ENCODE peak calls at places on chromosome 17, in five cellular contexts. C is GM23248, P is DND-41, Y is neural progenitor cell, H is fibroblast of lung. Z is an unnamed sample.
A peak's percentile ranks its signal among the peaks of the same experiment; 100 is the strongest.

GRCh38 chr17:6427284-6427781 is 7.6 kb downstream of the AIPL1 start:
- DNase-seq in C (peak; percentile 64), P (peak; percentile 77), Y (no peak), H (peak; percentile 62), Z (peak; percentile 35)

GRCh38 chr17:74543891-74544760 is 1.8 kb downstream of the CD300C start:
- DNase-seq in C (no peak), P (no peak), Y (no peak), H (no peak), Z (no peak)

GRCh38 chr17:20155258-20156195 is 146.4 kb downstream of the SPECC1 start:
- DNase-seq in C (peak; percentile 83), P (peak; percentile 96), Y (peak; percentile 100), H (peak; percentile 99), Z (peak; percentile 99)

GRCh38 chr17:29709861-29710849 is 87.4 kb upstream of the CORO6 start:
- DNase-seq in C (peak; percentile 65), P (no peak), Y (no peak), H (peak; percentile 13), Z (no peak)

GRCh38 chr17:30519707-30520106 is 42.5 kb downstream of the GOSR1 start:
- DNase-seq in C (peak; percentile 95), P (no peak), Y (no peak), H (peak; percentile 94), Z (peak; percentile 62)

GRCh38 chr17:33080091-33080490 is 88.4 kb downstream of the SPACA3 start:
- DNase-seq in C (no peak), P (no peak), Y (no peak), H (no peak), Z (no peak)

GRCh38 chr17:38701504-38702165 is 3.4 kb upstream of the MLLT6 start:
- DNase-seq in C (peak; percentile 64), P (peak; percentile 35), Y (no peak), H (peak; percentile 26), Z (peak; percentile 57)

GRCh38 chr17:45408611-45409421 is 23.9 kb downstream of the ARHGAP27 start:
- DNase-seq in C (no peak), P (no peak), Y (no peak), H (no peak), Z (no peak)

GRCh38 chr17:1803280-1803679 is 26.4 kb downstream of the SMYD4 start:
- DNase-seq in C (no peak), P (no peak), Y (no peak), H (no peak), Z (no peak)

GRCh38 chr17:73474370-73474988 is 162.7 kb upstream of the CDC42EP4 start:
- DNase-seq in C (peak; percentile 74), P (peak; percentile 6), Y (no peak), H (peak; percentile 61), Z (peak; percentile 75)

GRCh38 chr17:22411185-22411784 is 719.0 kb downstream of the KCNJ18 start:
- DNase-seq in C (no peak), P (no peak), Y (no peak), H (no peak), Z (no peak)
- H3K9me3 ChIP-seq in C (no peaks in the 10 kb centered on the region), P (peaks cover 29% of the 10 kb centered on the region), Y (peaks cover 5% of the 10 kb centered on the region), H (no peaks in the 10 kb centered on the region), Z (peaks cover 40% of the 10 kb centered on the region)

GRCh38 chr17:17964710-17965109 is 7.5 kb downstream of the TOM1L2 start:
- DNase-seq in C (no peak), P (no peak), Y (no peak), H (no peak), Z (no peak)

GRCh38 chr17:17963066-17963465 is 9.1 kb downstream of the TOM1L2 start:
- DNase-seq in C (no peak), P (no peak), Y (no peak), H (no peak), Z (no peak)

GRCh38 chr17:17963694-17964436 is 8.3 kb downstream of the TOM1L2 start:
- DNase-seq in C (no peak), P (no peak), Y (no peak), H (no peak), Z (no peak)

GRCh38 chr17:17965152-17965721 is 7.0 kb downstream of the TOM1L2 start:
- DNase-seq in C (no peak), P (no peak), Y (no peak), H (no peak), Z (no peak)

GRCh38 chr17:17966399-17966798 is 5.8 kb downstream of the TOM1L2 start:
- DNase-seq in C (no peak), P (no peak), Y (no peak), H (no peak), Z (no peak)
- H3K79me2 ChIP-seq in C (peaks cover 100% of the 10 kb centered on the region), P (peaks cover 14% of the 10 kb centered on the region), Y (no peaks in the 10 kb centered on the region), H (peaks cover 69% of the 10 kb centered on the region), Z (peaks cover 95% of the 10 kb centered on the region)

DNA sequence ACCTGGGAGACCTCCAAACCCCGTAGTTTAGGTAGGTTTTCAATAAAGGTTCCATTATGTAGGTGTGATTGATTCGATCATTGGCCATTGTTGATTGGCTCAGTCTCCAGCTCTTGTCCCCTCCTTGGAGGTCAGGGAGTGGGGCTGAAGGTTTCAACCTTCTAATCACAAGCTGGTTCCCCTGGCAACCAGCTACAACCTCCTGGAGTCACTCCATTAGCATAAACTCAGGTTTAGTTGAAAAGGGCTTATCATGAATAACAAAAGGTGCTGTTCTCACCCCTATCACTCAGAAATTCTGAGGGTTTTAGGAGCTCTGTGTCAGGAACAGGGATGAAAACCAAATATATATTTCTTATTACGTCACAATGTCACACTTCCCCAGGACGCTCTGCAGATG is 28.5 kb downstream of the TMEM132E start:
- DNase-seq in C (no peak), P (no peak), Y (no peak), H (no peak), Z (no peak)
- H3K4me2 ChIP-seq in C (no peak overlapping the region), P (no peak overlapping the region), Y (no peak overlapping the region), H (no peak overlapping the region), Z (no peak overlapping the region)

GRCh38 chr17:83203472-83204221 is 124.2 kb downstream of the METRNL start:
- DNase-seq in C (peak; percentile 44), P (peak; percentile 3), Y (no peak), H (no peak), Z (no peak)
- H3K9me3 ChIP-seq in C (no peaks in the 10 kb centered on the region), P (no peaks in the 10 kb centered on the region), Y (no peaks in the 10 kb centered on the region), H (no peaks in the 10 kb centered on the region), Z (no peaks in the 10 kb centered on the region)

GRCh38 chr17:62032480-62032879 is 32.6 kb downstream of the MED13 start:
- DNase-seq in C (no peak), P (no peak), Y (no peak), H (no peak), Z (no peak)

GRCh38 chr17:62038248-62038647 is 26.8 kb downstream of the MED13 start:
- DNase-seq in C (no peak), P (no peak), Y (no peak), H (no peak), Z (no peak)

GRCh38 chr17:62030264-62030663 is 34.8 kb downstream of the MED13 start:
- DNase-seq in C (no peak), P (no peak), Y (no peak), H (no peak), Z (no peak)

DNA sequence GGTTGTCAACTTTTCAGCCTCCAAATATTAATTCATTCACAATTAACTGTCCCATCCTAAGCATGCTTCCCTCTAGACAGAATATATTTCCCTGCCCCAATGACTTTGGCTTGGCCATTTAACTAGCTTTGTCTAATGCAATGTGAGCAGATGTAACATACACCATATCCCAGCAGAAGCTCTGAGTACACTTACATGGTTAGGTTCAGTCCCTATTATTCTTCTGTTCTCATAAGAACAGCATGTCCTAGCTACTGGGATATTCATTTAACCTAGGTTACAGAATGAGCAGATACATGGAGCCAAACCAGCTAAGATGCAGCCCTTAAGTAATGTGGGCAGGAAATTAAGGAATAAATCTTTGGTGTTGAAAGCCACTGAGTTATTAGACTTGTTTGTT is 31.8 kb downstream of the MED13 start:
- DNase-seq in C (no peak), P (no peak), Y (no peak), H (no peak), Z (no peak)
- H3K79me2 ChIP-seq in C (peaks cover 98% of the 10 kb centered on the region), P (peaks cover 60% of the 10 kb centered on the region), Y (peaks cover 88% of the 10 kb centered on the region), H (peaks cover 9% of the 10 kb centered on the region), Z (peaks cover 52% of the 10 kb centered on the region)

DNA sequence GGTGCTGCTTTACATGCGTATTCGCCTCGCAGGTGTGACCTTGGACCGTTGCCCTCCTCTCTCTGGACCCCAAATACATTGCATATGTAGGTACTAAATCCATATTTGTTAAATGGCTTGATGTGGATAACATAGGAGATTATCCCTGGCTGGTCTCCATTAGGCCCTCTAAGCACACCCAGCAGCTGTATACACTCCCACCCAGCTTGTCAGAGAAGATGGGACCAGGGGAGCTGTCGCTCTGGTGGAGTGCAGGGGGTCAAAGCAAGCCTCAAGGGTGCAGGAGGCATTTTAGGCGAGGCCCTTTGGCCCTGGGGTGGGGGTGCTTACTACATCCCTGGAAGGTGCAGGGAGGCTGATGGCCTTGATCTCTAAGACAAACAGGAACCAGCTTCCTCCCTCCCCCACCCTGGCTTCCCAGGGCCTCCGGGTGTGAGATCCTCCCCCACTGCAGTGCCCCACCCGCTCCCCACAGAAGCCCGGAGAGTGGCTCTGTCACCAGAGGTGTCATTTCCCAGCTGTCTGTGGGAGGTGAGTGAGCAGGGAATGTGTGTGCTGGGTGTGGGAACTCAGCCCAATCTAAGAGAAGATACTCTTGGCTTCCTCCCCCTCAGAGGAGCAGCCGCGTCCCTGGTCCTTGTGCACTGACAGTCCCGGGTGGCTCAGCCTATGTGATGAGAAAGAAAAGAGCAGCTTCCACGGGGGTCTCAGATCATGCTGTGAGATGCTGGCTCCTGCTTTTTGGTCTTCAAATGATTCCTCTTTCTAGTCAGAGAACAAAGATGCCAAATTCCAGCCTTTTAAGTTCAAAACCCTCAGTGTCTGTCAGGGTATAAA is 1.4 kb upstream of the VAMP2 start:
- DNase-seq in C (peak; percentile 87), P (peak; percentile 82), Y (no peak), H (peak; percentile 37), Z (no peak)
- H3K4me2 ChIP-seq in C (peak overlapping the region; percentile 76), P (peak overlapping the region; percentile 97), Y (peak overlapping the region; percentile 91), H (peak overlapping the region; percentile 64), Z (no peak overlapping the region)

Z was measured in mammary epithelial cell.